ENCODE peak calls at places on chromosomes 7 and 10, in six cellular contexts. One of them, this sample, is unnamed.

GRCh38 chr10:75956624-75957023 is 525.2 kb downstream of the LRMDA start:
- DNase-seq in nephron progenitor cell: no peak
- DNase-seq in choroid plexus epithelial cell: peak
- DNase-seq in A673: peak
- DNase-seq in endothelial cell of umbilical vein: no peak
- DNase-seq in H9: no peak
- DNase-seq in this sample: no peak

GRCh38 chr7:147245274-147245673 is 1128.7 kb downstream of the CNTNAP2 start:
- DNase-seq in nephron progenitor cell: peak
- DNase-seq in choroid plexus epithelial cell: peak
- DNase-seq in A673: peak
- DNase-seq in endothelial cell of umbilical vein: no peak
- DNase-seq in H9: peak
- DNase-seq in this sample: no peak

GRCh38 chr7:96088579-96088978 is 233.3 kb downstream of the SLC25A13 start:
- DNase-seq in nephron progenitor cell: no peak
- DNase-seq in choroid plexus epithelial cell: peak
- DNase-seq in A673: peak
- DNase-seq in endothelial cell of umbilical vein: peak
- DNase-seq in H9: no peak
- DNase-seq in this sample: no peak

GRCh38 chr7:149669121-149669818 is 104.1 kb downstream of the ZNF467 start:
- DNase-seq in nephron progenitor cell: no peak
- DNase-seq in choroid plexus epithelial cell: peak
- DNase-seq in A673: peak
- DNase-seq in endothelial cell of umbilical vein: peak
- DNase-seq in H9: no peak
- DNase-seq in this sample: no peak

GRCh38 chr10:2214035-2214434 is 476.7 kb upstream of the ADARB2 start:
- DNase-seq in nephron progenitor cell: no peak
- DNase-seq in choroid plexus epithelial cell: peak
- DNase-seq in A673: peak
- DNase-seq in endothelial cell of umbilical vein: no peak
- DNase-seq in H9: no peak
- DNase-seq in this sample: no peak

GRCh38 chr10:78297997-78298396 is 264.3 kb downstream of the RPS24 start:
- DNase-seq in nephron progenitor cell: no peak
- DNase-seq in choroid plexus epithelial cell: no peak
- DNase-seq in A673: no peak
- DNase-seq in endothelial cell of umbilical vein: no peak
- DNase-seq in H9: no peak
- DNase-seq in this sample: no peak

GRCh38 chr10:33660329-33660728 is 325.9 kb upstream of the NRP1 start:
- DNase-seq in nephron progenitor cell: no peak
- DNase-seq in choroid plexus epithelial cell: no peak
- DNase-seq in A673: no peak
- DNase-seq in endothelial cell of umbilical vein: no peak
- DNase-seq in H9: peak
- DNase-seq in this sample: no peak

GRCh38 chr7:133064082-133064825 is 17.6 kb downstream of the CHCHD3 start:
- DNase-seq in nephron progenitor cell: no peak
- DNase-seq in choroid plexus epithelial cell: no peak
- DNase-seq in A673: no peak
- DNase-seq in endothelial cell of umbilical vein: peak
- DNase-seq in H9: no peak
- DNase-seq in this sample: no peak

GRCh38 chr10:86899670-86900276 is 57.6 kb downstream of the MMRN2 start:
- DNase-seq in nephron progenitor cell: peak
- DNase-seq in choroid plexus epithelial cell: peak
- DNase-seq in A673: peak
- DNase-seq in endothelial cell of umbilical vein: peak
- DNase-seq in H9: no peak
- DNase-seq in this sample: no peak

GRCh38 chr10:99406149-99406548 is 24.3 kb downstream of the GOT1 start:
- DNase-seq in nephron progenitor cell: no peak
- DNase-seq in choroid plexus epithelial cell: no peak
- DNase-seq in A673: no peak
- DNase-seq in endothelial cell of umbilical vein: no peak
- DNase-seq in H9: no peak
- DNase-seq in this sample: no peak

GRCh38 chr10:27240891-27241639 is 468 bp upstream of the ACBD5 start:
- DNase-seq in nephron progenitor cell: peak
- DNase-seq in choroid plexus epithelial cell: peak
- DNase-seq in A673: no peak
- DNase-seq in endothelial cell of umbilical vein: peak
- DNase-seq in H9: peak
- DNase-seq in this sample: peak

GRCh38 chr7:134648456-134648855 is 1.8 kb downstream of the BPGM start:
- DNase-seq in nephron progenitor cell: no peak
- DNase-seq in choroid plexus epithelial cell: no peak
- DNase-seq in A673: no peak
- DNase-seq in endothelial cell of umbilical vein: no peak
- DNase-seq in H9: no peak
- DNase-seq in this sample: no peak

GRCh38 chr7:68107256-68107655 is 1110.6 kb downstream of the TYW1 start:
- DNase-seq in nephron progenitor cell: no peak
- DNase-seq in choroid plexus epithelial cell: no peak
- DNase-seq in A673: no peak
- DNase-seq in endothelial cell of umbilical vein: no peak
- DNase-seq in H9: no peak
- DNase-seq in this sample: no peak

GRCh38 chr10:42755028-42755451 is 27.6 kb upstream of the BMS1 start:
- DNase-seq in nephron progenitor cell: peak
- DNase-seq in choroid plexus epithelial cell: no peak
- DNase-seq in A673: no peak
- DNase-seq in endothelial cell of umbilical vein: no peak
- DNase-seq in H9: peak
- DNase-seq in this sample: no peak

GRCh38 chr10:89566095-89566950 is 30.9 kb upstream of the SLC16A12 start:
- DNase-seq in nephron progenitor cell: no peak
- DNase-seq in choroid plexus epithelial cell: no peak
- DNase-seq in A673: no peak
- DNase-seq in endothelial cell of umbilical vein: no peak
- DNase-seq in H9: no peak
- DNase-seq in this sample: no peak

GRCh38 chr10:122561212-122561611 is 658 bp downstream of the DMBT1 start:
- DNase-seq in nephron progenitor cell: no peak
- DNase-seq in choroid plexus epithelial cell: no peak
- DNase-seq in A673: no peak
- DNase-seq in endothelial cell of umbilical vein: no peak
- DNase-seq in H9: no peak
- DNase-seq in this sample: no peak

GRCh38 chr7:73891178-73891885 is 30.4 kb downstream of the TMEM270 start:
- DNase-seq in nephron progenitor cell: no peak
- DNase-seq in choroid plexus epithelial cell: no peak
- DNase-seq in A673: no peak
- DNase-seq in endothelial cell of umbilical vein: no peak
- DNase-seq in H9: peak
- DNase-seq in this sample: no peak

GRCh38 chr7:39979406-39980073 is 29.5 kb downstream of the CDK13 start:
- DNase-seq in nephron progenitor cell: no peak
- DNase-seq in choroid plexus epithelial cell: no peak
- DNase-seq in A673: no peak
- DNase-seq in endothelial cell of umbilical vein: no peak
- DNase-seq in H9: no peak
- DNase-seq in this sample: no peak

GRCh38 chr10:96560970-96561887 is 25.6 kb downstream of the TM9SF3 start:
- DNase-seq in nephron progenitor cell: no peak
- DNase-seq in choroid plexus epithelial cell: peak
- DNase-seq in A673: no peak
- DNase-seq in endothelial cell of umbilical vein: no peak
- DNase-seq in H9: no peak
- DNase-seq in this sample: no peak

GRCh38 chr10:96560489-96560888 is 26.3 kb downstream of the TM9SF3 start:
- DNase-seq in nephron progenitor cell: no peak
- DNase-seq in choroid plexus epithelial cell: no peak
- DNase-seq in A673: no peak
- DNase-seq in endothelial cell of umbilical vein: no peak
- DNase-seq in H9: no peak
- DNase-seq in this sample: no peak

DNA sequence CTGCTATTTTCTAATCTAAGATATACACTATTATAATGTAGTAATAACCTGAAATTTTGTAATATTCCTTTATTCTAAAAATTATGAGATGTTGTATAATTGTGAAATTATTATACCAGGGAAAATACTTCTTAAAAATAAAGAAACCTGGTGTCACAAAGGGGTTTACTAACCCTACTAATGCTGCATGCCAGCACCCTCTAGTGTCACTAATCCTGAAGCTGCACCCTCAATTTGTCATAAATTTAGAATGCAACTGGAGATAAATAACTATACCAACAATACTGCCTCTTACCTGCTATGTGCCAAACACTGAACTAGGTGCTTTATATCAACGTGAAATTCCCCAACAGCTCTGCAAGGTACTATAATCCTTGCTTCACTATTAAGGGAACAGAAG is 30.8 kb downstream of the TM9SF3 start:
- DNase-seq in nephron progenitor cell: no peak
- DNase-seq in choroid plexus epithelial cell: peak
- DNase-seq in A673: peak
- DNase-seq in endothelial cell of umbilical vein: peak
- DNase-seq in H9: no peak
- DNase-seq in this sample: no peak
- TF ChIP-seq CTCF in nephron progenitor cell: peak
- TF ChIP-seq CTCF in choroid plexus epithelial cell: peak
- TF ChIP-seq CTCF in A673: peak
- TF ChIP-seq CTCF in endothelial cell of umbilical vein: peak
- TF ChIP-seq CTCF in H9: peak
- TF ChIP-seq CTCF in this sample: peak

DNA sequence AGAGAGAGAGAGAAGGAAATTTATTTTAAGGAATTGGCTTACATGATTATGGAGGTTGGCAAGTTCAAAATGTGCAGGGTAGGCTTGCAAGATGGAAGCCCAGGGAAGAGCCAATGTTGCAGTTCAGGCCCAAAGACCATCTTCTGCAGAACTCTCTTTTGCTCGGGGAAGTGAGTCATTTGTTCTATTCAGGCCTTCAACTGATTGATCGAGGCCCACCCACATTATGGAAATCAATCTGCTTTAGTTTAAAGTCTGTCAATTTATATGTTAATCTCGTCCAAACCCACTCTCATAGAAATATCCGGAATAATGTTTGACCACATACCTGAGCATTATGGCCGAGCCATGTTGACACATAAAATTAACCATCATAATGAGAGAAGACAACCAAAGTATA is 113.3 kb upstream of the CXCL12 start:
- DNase-seq in nephron progenitor cell: no peak
- DNase-seq in choroid plexus epithelial cell: no peak
- DNase-seq in A673: no peak
- DNase-seq in endothelial cell of umbilical vein: no peak
- DNase-seq in H9: no peak
- DNase-seq in this sample: no peak
- TF ChIP-seq CTCF in nephron progenitor cell: no peak
- TF ChIP-seq CTCF in choroid plexus epithelial cell: no peak
- TF ChIP-seq CTCF in A673: no peak
- TF ChIP-seq CTCF in endothelial cell of umbilical vein: no peak
- TF ChIP-seq CTCF in H9: no peak
- TF ChIP-seq CTCF in this sample: no peak

DNA sequence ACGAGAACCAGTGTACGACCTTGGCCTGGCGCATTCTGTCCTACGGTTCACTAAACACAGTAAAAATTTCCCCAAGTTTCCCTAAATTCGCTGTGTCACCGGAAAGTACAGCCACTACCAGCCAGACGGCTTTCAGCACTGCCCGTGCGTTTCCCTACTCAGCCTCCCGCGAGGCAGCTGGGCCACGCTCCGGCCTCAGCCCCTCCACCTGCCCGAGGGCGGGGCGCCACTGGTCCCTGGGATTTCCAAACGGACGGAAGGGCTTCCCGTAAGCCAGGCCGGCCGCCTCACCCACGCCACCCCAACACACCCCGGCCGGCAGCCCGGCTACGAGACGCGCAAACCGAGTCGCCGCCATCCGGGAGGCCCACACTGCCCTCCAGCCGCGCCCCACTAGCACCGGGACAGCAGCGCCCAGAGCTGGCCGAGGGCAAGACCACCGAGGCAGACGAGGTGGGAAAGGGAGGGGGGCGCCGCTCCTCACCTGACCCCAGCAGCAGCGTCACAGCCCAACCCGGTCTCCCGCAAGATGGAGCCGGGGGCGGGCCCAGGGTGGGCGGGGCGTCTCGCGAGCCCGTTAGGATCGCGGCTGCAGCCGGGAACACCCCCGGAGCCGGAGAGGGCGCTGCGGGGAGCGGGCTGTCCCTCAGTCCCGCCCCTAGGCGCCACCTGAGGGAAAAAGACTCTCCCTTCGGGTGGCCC is at the start of gene ANXA7:
- DNase-seq in nephron progenitor cell: peak
- DNase-seq in choroid plexus epithelial cell: peak
- DNase-seq in A673: peak
- DNase-seq in endothelial cell of umbilical vein: peak
- DNase-seq in H9: peak
- DNase-seq in this sample: peak
- TF ChIP-seq CTCF in nephron progenitor cell: no peak
- TF ChIP-seq CTCF in choroid plexus epithelial cell: peak
- TF ChIP-seq CTCF in A673: peak
- TF ChIP-seq CTCF in endothelial cell of umbilical vein: peak
- TF ChIP-seq CTCF in H9: no peak
- TF ChIP-seq CTCF in this sample: no peak

GRCh38 chr7:107330478-107330877 is 139.4 kb upstream of the GPR22 start:
- DNase-seq in nephron progenitor cell: no peak
- DNase-seq in choroid plexus epithelial cell: no peak
- DNase-seq in A673: no peak
- DNase-seq in endothelial cell of umbilical vein: no peak
- DNase-seq in H9: no peak
- DNase-seq in this sample: no peak

GRCh38 chr7:107332488-107333269 is 137.2 kb upstream of the GPR22 start:
- DNase-seq in nephron progenitor cell: no peak
- DNase-seq in choroid plexus epithelial cell: peak
- DNase-seq in A673: no peak
- DNase-seq in endothelial cell of umbilical vein: peak
- DNase-seq in H9: no peak
- DNase-seq in this sample: no peak

GRCh38 chr7:107327986-107328569 is 141.8 kb upstream of the GPR22 start:
- DNase-seq in nephron progenitor cell: no peak
- DNase-seq in choroid plexus epithelial cell: peak
- DNase-seq in A673: peak
- DNase-seq in endothelial cell of umbilical vein: no peak
- DNase-seq in H9: no peak
- DNase-seq in this sample: no peak
- TF ChIP-seq CTCF in nephron progenitor cell: no peak
- TF ChIP-seq CTCF in choroid plexus epithelial cell: no peak
- TF ChIP-seq CTCF in A673: no peak
- TF ChIP-seq CTCF in endothelial cell of umbilical vein: no peak
- TF ChIP-seq CTCF in H9: no peak
- TF ChIP-seq CTCF in this sample: no peak